ENCODE peak calls at places on chromosome X, in four cellular contexts. S is HFF-Myc, V is cardiac fibroblast, Q is CD14-positive monocyte. U is an unnamed sample.

GRCh38 chrX:6644411-6644810 is 109.5 kb upstream of the VCX3A start:
- DNase-seq in S (no peak), V (no peak), Q (no peak), U (no peak)

GRCh38 chrX:75546724-75547123 is 23.9 kb upstream of the ZDHHC15 start:
- DNase-seq in S (no peak), V (no peak), Q (no peak), U (no peak)

GRCh38 chrX:66674506-66674905 is 35.6 kb upstream of the EDA2R start:
- DNase-seq in S (no peak), V (no peak), Q (no peak), U (no peak)

GRCh38 chrX:140762061-140762460 is 52.5 kb downstream of the LINC00632 start:
- DNase-seq in S (no peak), V (peak), Q (no peak), U (no peak)

GRCh38 chrX:6460893-6461490 is 73.9 kb downstream of the VCX3A start:
- DNase-seq in S (no peak), V (no peak), Q (no peak), U (no peak)

GRCh38 chrX:18449271-18449670 is 23.9 kb downstream of the CDKL5 start:
- DNase-seq in S (no peak), V (no peak), Q (no peak), U (no peak)

GRCh38 chrX:135484636-135485289 is 35.7 kb upstream of the INTS6L start:
- DNase-seq in S (no peak), V (peak), Q (no peak), U (peak)

GRCh38 chrX:97234471-97235097 is 350.9 kb downstream of the RPA4 start:
- DNase-seq in S (no peak), V (no peak), Q (no peak), U (no peak)

GRCh38 chrX:10945463-10945862 is 165.7 kb upstream of the HCCS start:
- DNase-seq in S (no peak), V (no peak), Q (no peak), U (no peak)

GRCh38 chrX:103276581-103277002 is at the start of gene TCEAL5:
- DNase-seq in S (no peak), V (no peak), Q (no peak), U (no peak)

GRCh38 chrX:42399632-42400024 is 378.3 kb downstream of the PPP1R2C start:
- DNase-seq in S (no peak), V (no peak), Q (no peak), U (no peak)

GRCh38 chrX:130682990-130683389 is 220.0 kb downstream of the ENOX2 start:
- DNase-seq in S (no peak), V (peak), Q (no peak), U (no peak)

GRCh38 chrX:38816158-38816557 is 14.9 kb downstream of the MID1IP1 start:
- DNase-seq in S (no peak), V (no peak), Q (no peak), U (no peak)

GRCh38 chrX:1417921-1418875 is 26.3 kb upstream of the SLC25A6 start:
- DNase-seq in S (no peak), V (no peak), Q (no peak), U (no peak)

GRCh38 chrX:23434356-23434884 is 99.8 kb downstream of the PTCHD1 start:
- DNase-seq in S (no peak), V (peak), Q (no peak), U (no peak)

GRCh38 chrX:121085612-121086010 is 38.2 kb downstream of the GLUD2 start:
- DNase-seq in S (no peak), V (no peak), Q (no peak), U (no peak)

GRCh38 chrX:129717902-129718301 is 20.9 kb upstream of the XPNPEP2 start:
- DNase-seq in S (no peak), V (peak), Q (no peak), U (peak)

GRCh38 chrX:20523626-20524312 is 257.1 kb upstream of the RPS6KA3 start:
- DNase-seq in S (no peak), V (no peak), Q (no peak), U (no peak)

GRCh38 chrX:121000589-121000988 is 15.0 kb upstream of the CT47A1 start:
- DNase-seq in S (no peak), V (peak), Q (no peak), U (no peak)

GRCh38 chrX:149831473-149831872 is 49.5 kb upstream of the MAGEA8 start:
- DNase-seq in S (no peak), V (no peak), Q (no peak), U (no peak)

GRCh38 chrX:5474282-5474681 is 754.4 kb downstream of the NLGN4X start:
- DNase-seq in S (no peak), V (no peak), Q (no peak), U (no peak)

GRCh38 chrX:130081421-130082045 is 28.8 kb downstream of the ELF4 start:
- DNase-seq in S (no peak), V (no peak), Q (no peak), U (no peak)

GRCh38 chrX:115226929-115227328 is 7.0 kb downstream of the LRCH2 start:
- DNase-seq in S (no peak), V (peak), Q (no peak), U (peak)

DNA sequence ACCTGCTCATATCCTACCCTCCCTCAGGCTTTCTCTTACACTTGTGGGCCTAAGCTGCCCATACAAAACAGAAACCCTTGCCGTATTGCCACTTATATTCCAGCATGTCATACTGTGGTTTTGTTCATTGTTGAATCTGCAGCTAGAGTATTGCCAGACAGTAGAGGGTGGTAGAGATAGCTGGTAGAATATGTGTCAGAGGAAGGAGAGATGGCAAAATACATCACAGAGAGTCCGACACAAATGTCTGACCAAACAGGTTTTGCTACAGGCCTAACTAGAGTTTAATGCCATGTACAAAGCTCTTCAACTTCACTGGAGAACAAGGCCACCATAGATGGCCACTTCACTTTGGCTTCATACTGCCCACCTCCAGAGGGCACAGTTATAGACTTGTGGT is 160.1 kb downstream of the EFHC2 start:
- DNase-seq in S (no peak), V (no peak), Q (no peak), U (no peak)
- TF ChIP-seq CTCF in S (no peak), V (no peak), Q (no peak), U (no peak)

GRCh38 chrX:134369576-134369975 is 90.4 kb upstream of the HPRT1 start:
- DNase-seq in S (no peak), V (no peak), Q (no peak), U (no peak)
- TF ChIP-seq CTCF in S (no peak), V (no peak), Q (no peak), U (no peak)

DNA sequence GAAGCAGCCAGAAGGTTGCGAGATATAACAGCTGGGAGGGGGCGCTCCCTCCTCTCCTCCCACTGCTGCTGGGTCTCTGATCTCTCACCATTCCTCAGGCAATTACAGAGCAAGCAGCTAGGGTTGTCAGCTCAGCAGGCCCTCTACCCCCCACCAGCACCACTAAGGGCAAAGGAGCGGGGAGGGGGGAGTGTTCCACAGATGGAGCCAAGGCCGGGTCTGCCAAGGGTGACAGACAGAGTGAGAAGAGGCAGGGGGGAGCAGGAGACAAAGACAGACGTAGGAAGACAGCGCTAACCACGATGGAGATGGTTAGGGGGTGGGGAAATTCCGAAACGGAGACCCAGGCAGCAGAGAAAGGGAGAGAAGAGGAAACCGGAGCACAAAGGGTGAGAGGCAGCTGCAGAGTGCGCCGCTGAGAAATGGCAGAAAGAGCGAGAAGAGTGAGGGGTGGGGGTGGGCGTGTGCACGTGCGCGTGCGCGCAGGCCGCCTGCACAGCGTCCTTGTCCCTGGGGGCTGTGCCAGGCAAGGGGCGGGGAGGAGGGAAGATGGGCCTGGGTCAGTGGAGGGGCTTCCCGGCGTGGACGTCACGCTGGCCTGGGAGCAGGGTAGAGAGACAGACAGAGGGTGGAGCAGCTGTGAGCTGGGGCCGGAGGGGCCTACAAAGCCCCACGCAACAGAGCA is 6.9 kb downstream of the L1CAM start:
- DNase-seq in S (no peak), V (no peak), Q (no peak), U (no peak)
- TF ChIP-seq CTCF in S (no peak), V (no peak), Q (no peak), U (no peak)

DNA sequence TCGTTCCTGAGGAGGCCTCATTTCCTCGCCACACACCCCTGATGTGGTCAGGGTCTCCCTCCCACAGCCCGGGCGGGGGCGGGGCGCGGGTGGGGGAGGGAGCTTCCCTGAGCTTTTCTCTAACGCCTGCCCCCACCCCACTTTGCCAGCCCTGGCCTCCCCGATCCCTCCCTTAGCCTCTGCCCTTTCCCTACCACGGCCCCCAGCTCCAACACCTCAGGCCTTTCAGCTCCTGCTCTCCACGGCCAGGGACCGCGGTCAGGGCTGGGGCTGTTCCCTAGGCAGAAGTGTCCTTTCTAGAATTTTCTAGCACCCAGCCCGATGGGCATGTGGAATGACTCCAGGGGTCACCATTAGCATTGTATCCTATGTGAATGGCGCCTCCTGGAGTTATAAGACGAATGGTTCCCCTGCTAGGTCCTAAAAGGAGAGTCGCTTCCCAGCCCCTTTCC is 201.3 kb upstream of the BCOR start:
- DNase-seq in S (no peak), V (peak), Q (no peak), U (no peak)
- TF ChIP-seq CTCF in S (peak), V (no peak), Q (no peak), U (peak)

GRCh38 chrX:118634336-118634735 is 93.1 kb upstream of the IL13RA1 start:
- DNase-seq in S (no peak), V (no peak), Q (no peak), U (no peak)

GRCh38 chrX:118631586-118631985 is 95.8 kb upstream of the IL13RA1 start:
- DNase-seq in S (no peak), V (no peak), Q (no peak), U (no peak)

GRCh38 chrX:118633530-118633929 is 93.9 kb upstream of the IL13RA1 start:
- DNase-seq in S (no peak), V (no peak), Q (no peak), U (no peak)

GRCh38 chrX:118632862-118633261 is 94.5 kb upstream of the IL13RA1 start:
- DNase-seq in S (no peak), V (no peak), Q (no peak), U (no peak)

DNA sequence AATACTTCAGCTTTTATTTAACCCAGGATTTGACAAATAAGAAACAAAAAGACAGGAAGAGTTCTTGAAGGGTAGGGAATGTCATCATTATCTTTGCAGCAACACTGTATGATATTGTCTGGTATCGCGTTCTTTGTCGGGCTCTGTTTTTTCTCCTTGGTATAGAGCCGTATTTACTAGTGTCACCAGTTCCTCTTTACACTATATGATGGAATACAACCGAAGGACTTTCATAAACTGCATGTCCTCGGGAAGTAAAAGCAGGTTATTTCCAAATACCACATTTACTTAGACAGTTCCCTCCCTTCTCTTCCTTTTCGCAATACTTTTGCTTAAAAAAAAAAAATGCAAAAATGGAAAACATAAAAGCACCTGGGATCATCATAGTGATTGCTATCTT is 96.6 kb upstream of the IL13RA1 start:
- DNase-seq in S (no peak), V (no peak), Q (no peak), U (no peak)
- TF ChIP-seq CTCF in S (no peak), V (no peak), Q (no peak), U (no peak)

DNA sequence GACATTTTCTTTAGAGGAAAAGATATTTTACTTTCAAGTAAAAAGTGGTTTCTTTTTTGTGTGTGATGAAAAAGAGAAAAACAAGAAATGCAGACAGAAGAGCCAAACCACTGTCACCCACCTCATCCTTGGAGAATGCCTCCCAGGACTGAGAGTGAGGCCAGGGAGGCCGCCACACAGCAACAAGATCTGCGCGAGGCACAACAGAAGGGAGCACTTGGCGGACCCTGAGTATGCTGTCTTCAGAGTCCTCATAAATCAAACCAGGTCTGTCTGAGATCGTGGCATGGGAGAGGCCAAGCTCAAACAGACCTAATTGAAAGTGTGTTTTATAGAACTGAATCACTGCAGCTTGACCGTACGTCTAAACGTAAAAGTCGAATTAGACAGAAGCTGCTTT is 134.3 kb upstream of the VCX2 start:
- DNase-seq in S (no peak), V (no peak), Q (no peak), U (no peak)
- TF ChIP-seq CTCF in S (no peak), V (no peak), Q (no peak), U (no peak)

U was measured in AG09309.